ENCODE peak calls at places on chromosomes 3 and 15, in seven cellular contexts. E is GM23338, X is MM.1S, H is PC-3, L is neural progenitor cell, V is GM23248, R is SK-N-SH. N is an unnamed sample.

GRCh38 chr3:172561894-172562664 is 38.8 kb upstream of the TNFSF10 start:
- DNase-seq in E (no peak), X (no peak), H (peak; percentile 85), L (no peak), V (no peak), R (no peak), N (no peak)

GRCh38 chr15:59688383-59688887 is 685 bp downstream of the BNIP2 start:
- DNase-seq in E (peak; percentile 32), X (peak; percentile 33), H (peak; percentile 27), L (no peak), V (peak; percentile 83), R (no peak), N (peak; percentile 6)

GRCh38 chr3:118809696-118810498 is 224.7 kb downstream of the IGSF11 start:
- DNase-seq in E (no peak), X (no peak), H (no peak), L (no peak), V (no peak), R (no peak), N (no peak)

GRCh38 chr15:34613997-34614396 is 30.5 kb upstream of the GOLGA8B start:
- DNase-seq in E (no peak), X (no peak), H (no peak), L (no peak), V (no peak), R (no peak), N (no peak)

GRCh38 chr3:53328750-53329149 is 18.6 kb downstream of the DCP1A start:
- DNase-seq in E (no peak), X (no peak), H (no peak), L (no peak), V (no peak), R (peak; percentile 19), N (no peak)

GRCh38 chr3:14210843-14211594 is 32.4 kb downstream of the LSM3 start:
- DNase-seq in E (no peak), X (no peak), H (no peak), L (peak; percentile 13), V (peak; percentile 69), R (no peak), N (no peak)

GRCh38 chr3:148816971-148817519 is 10.6 kb upstream of the CPB1 start:
- DNase-seq in E (no peak), X (no peak), H (no peak), L (no peak), V (no peak), R (no peak), N (no peak)

GRCh38 chr3:60933828-60934227 is 317.4 kb downstream of the FHIT start:
- DNase-seq in E (no peak), X (no peak), H (peak; percentile 62), L (no peak), V (no peak), R (no peak), N (no peak)

GRCh38 chr3:176867681-176868663 is 329.3 kb downstream of the TBL1XR1 start:
- DNase-seq in E (no peak), X (peak; percentile 98), H (peak; percentile 47), L (no peak), V (no peak), R (no peak), N (no peak)

GRCh38 chr3:178139116-178139515 is 397.1 kb upstream of the KCNMB2 start:
- DNase-seq in E (no peak), X (no peak), H (no peak), L (no peak), V (no peak), R (no peak), N (no peak)

GRCh38 chr3:40805456-40805855 is 280.7 kb downstream of the ZNF621 start:
- DNase-seq in E (no peak), X (no peak), H (no peak), L (no peak), V (no peak), R (no peak), N (no peak)

GRCh38 chr3:151290673-151291072 is 12.3 kb upstream of the P2RY14 start:
- DNase-seq in E (no peak), X (no peak), H (peak; percentile 78), L (no peak), V (peak; percentile 73), R (peak; percentile 6), N (peak; percentile 29)

GRCh38 chr3:58117561-58118305 is 93.0 kb downstream of the DNASE1L3 start:
- DNase-seq in E (no peak), X (no peak), H (no peak), L (no peak), V (peak; percentile 45), R (no peak), N (no peak)

GRCh38 chr15:83312046-83312445 is 27.6 kb upstream of the BNC1 start:
- DNase-seq in E (no peak), X (no peak), H (peak; percentile 55), L (no peak), V (no peak), R (no peak), N (no peak)

GRCh38 chr3:196903740-196904139 is 36.0 kb downstream of the SENP5 start:
- DNase-seq in E (no peak), X (no peak), H (no peak), L (no peak), V (no peak), R (no peak), N (no peak)

GRCh38 chr3:171055336-171056178 is 29.0 kb upstream of the SLC2A2 start:
- DNase-seq in E (no peak), X (no peak), H (peak; percentile 94), L (no peak), V (peak; percentile 76), R (no peak), N (peak; percentile 13)

GRCh38 chr3:24958910-24959447 is 464.3 kb upstream of the THRB start:
- DNase-seq in E (peak; percentile 6), X (no peak), H (no peak), L (no peak), V (no peak), R (peak; percentile 26), N (no peak)

GRCh38 chr3:190865828-190866227 is 3.3 kb upstream of the GMNC start:
- DNase-seq in E (peak; percentile 46), X (peak; percentile 21), H (peak; percentile 72), L (no peak), V (no peak), R (no peak), N (no peak)

GRCh38 chr3:39133822-39134221 is 19.6 kb downstream of the CSRNP1 start:
- DNase-seq in E (no peak), X (no peak), H (no peak), L (no peak), V (no peak), R (no peak), N (no peak)

GRCh38 chr3:23035927-23036640 is 167.0 kb upstream of the UBE2E2 start:
- DNase-seq in E (peak; percentile 34), X (peak; percentile 11), H (peak; percentile 43), L (peak; percentile 66), V (no peak), R (no peak), N (no peak)

GRCh38 chr3:105367406-105368213 is 901 bp downstream of the ALCAM start:
- DNase-seq in E (peak; percentile 66), X (peak; percentile 92), H (peak; percentile 72), L (peak; percentile 84), V (peak; percentile 83), R (peak; percentile 49), N (no peak)

GRCh38 chr3:119637679-119638525 is 22.5 kb downstream of the POPDC2 start:
- DNase-seq in E (no peak), X (peak; percentile 72), H (peak; percentile 90), L (no peak), V (peak; percentile 91), R (peak; percentile 45), N (no peak)

GRCh38 chr15:46815765-46816164 is 901.5 kb upstream of the SEMA6D start:
- DNase-seq in E (no peak), X (no peak), H (no peak), L (no peak), V (no peak), R (peak; percentile 16), N (no peak)

GRCh38 chr15:67082007-67082536 is 16.7 kb downstream of the SMAD3 start:
- DNase-seq in E (no peak), X (peak; percentile 81), H (peak; percentile 48), L (no peak), V (no peak), R (no peak), N (no peak)

GRCh38 chr3:45333549-45333948 is 54.8 kb upstream of the LARS2 start:
- DNase-seq in E (no peak), X (no peak), H (peak; percentile 18), L (no peak), V (peak; percentile 48), R (no peak), N (no peak)

GRCh38 chr15:78242128-78242527 is 7.8 kb upstream of the ACSBG1 start:
- DNase-seq in E (peak; percentile 79), X (no peak), H (peak; percentile 20), L (peak; percentile 51), V (peak; percentile 35), R (peak; percentile 72), N (no peak)
- TF ChIP-seq EZH2phosphoT487 in E (no peak), X (no peak), H (no peak), L (no peak), V (no peak), R (no peak), N (no peak)

DNA sequence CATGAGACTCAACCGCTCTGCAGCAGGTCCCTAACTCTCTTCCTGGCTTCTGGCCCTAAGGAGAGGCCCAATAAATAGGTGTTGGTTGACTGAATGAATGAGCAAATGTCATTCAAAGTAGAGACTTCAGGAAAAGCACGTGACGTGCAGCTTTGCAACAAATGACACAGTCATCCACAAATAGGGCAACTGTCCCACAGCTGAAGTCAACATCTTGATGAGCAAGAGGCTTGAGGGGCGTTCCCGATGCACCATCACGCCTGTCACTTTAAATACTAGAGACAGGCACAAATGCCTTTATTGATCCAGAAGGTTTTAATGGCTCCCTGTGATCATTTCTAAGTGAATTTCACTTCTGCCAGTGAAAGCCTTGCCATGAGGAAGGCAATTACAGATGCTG is 43.6 kb downstream of the ABTB1 start:
- DNase-seq in E (no peak), X (no peak), H (no peak), L (no peak), V (peak; percentile 23), R (no peak), N (no peak)
- TF ChIP-seq EZH2phosphoT487 in E (no peak), X (no peak), H (no peak), L (no peak), V (no peak), R (no peak), N (no peak)

GRCh38 chr3:72665701-72666443 is 182.4 kb downstream of the SHQ1 start:
- DNase-seq in E (peak; percentile 77), X (peak; percentile 39), H (peak; percentile 73), L (peak; percentile 54), V (peak; percentile 60), R (peak; percentile 82), N (no peak)
- TF ChIP-seq EZH2phosphoT487 in E (no peak), X (no peak), H (no peak), L (no peak), V (no peak), R (no peak), N (no peak)

GRCh38 chr3:46695177-46695961 is 1.9 kb upstream of the ALS2CL start:
- DNase-seq in E (peak; percentile 88), X (peak; percentile 37), H (peak; percentile 42), L (peak; percentile 64), V (peak; percentile 31), R (peak; percentile 47), N (no peak)
- TF ChIP-seq EZH2phosphoT487 in E (no peak), X (no peak), H (no peak), L (no peak), V (no peak), R (no peak), N (no peak)

N was measured in HCT116.